ENCODE peak calls at places on chromosomes 13 and 19, in nine cellular contexts. Y, X, S, R, Q, A, Z, I and E are unnamed samples.

GRCh38 chr19:17952041-17952976 is 14.6 kb upstream of the KCNN1 start:
- DNase-seq in Y (no peak), X (no peak), S (peak), R (no peak), Q (no peak), A (no peak), Z (peak), I (no peak), E (no peak)

GRCh38 chr19:35752746-35753350 is 4.0 kb downstream of the HSPB6 start:
- DNase-seq in Y (no peak), X (no peak), S (no peak), R (no peak), Q (no peak), A (no peak), Z (no peak), I (no peak), E (no peak)

GRCh38 chr13:31772231-31772630 is 32.9 kb downstream of the RXFP2 start:
- DNase-seq in Y (no peak), X (no peak), S (no peak), R (no peak), Q (no peak), A (no peak), Z (no peak), I (no peak), E (no peak)

GRCh38 chr13:39575641-39576238 is 27.3 kb downstream of the LHFPL6 start:
- DNase-seq in Y (peak), X (no peak), S (no peak), R (no peak), Q (no peak), A (no peak), Z (no peak), I (no peak), E (no peak)

GRCh38 chr13:79245937-79246574 is 160.0 kb downstream of the RBM26 start:
- DNase-seq in Y (no peak), X (no peak), S (peak), R (no peak), Q (no peak), A (no peak), Z (no peak), I (no peak), E (no peak)

GRCh38 chr13:111370570-111371150 is 50.2 kb downstream of the TEX29 start:
- DNase-seq in Y (no peak), X (no peak), S (no peak), R (no peak), Q (no peak), A (no peak), Z (no peak), I (no peak), E (no peak)

GRCh38 chr13:33642374-33643065 is 175.4 kb upstream of the RFC3 start:
- DNase-seq in Y (peak), X (no peak), S (no peak), R (peak), Q (peak), A (no peak), Z (no peak), I (no peak), E (no peak)

GRCh38 chr19:2462635-2463421 is 6.1 kb upstream of the LMNB2 start:
- DNase-seq in Y (peak), X (peak), S (peak), R (no peak), Q (peak), A (peak), Z (peak), I (peak), E (peak)

GRCh38 chr13:99268822-99269221 is 10.6 kb upstream of the GPR18 start:
- DNase-seq in Y (no peak), X (no peak), S (no peak), R (no peak), Q (no peak), A (no peak), Z (no peak), I (no peak), E (no peak)

GRCh38 chr13:63044617-63045016 is 1629.0 kb upstream of the PCDH20 start:
- DNase-seq in Y (no peak), X (no peak), S (no peak), R (no peak), Q (no peak), A (no peak), Z (no peak), I (no peak), E (no peak)

GRCh38 chr19:1524206-1524971 is 512 bp downstream of the PLK5 start:
- DNase-seq in Y (no peak), X (no peak), S (no peak), R (no peak), Q (no peak), A (no peak), Z (no peak), I (no peak), E (no peak)

DNA sequence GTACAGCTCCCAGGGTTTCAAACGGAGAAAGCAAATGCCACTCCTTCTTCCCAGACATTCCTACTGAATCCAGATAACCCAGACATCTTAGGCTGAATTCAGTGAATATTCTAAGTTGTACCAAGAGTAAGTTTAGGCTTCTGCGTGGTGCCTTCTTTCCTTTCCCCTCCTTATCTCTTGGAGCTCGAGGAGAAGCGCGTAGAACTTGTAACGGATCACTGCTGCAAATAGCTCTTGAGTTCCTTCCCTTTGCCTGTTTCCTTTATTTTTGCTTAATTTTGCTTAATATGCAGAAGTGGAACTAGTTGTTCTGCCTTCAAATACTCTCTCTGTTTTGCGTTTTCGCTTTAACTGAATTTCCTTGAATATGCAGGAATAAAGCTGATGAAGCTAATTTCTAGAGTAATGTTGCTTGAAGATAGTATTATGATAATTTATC is 991 bp downstream of the WDFY2 start:
- DNase-seq in Y (peak), X (peak), S (no peak), R (peak), Q (no peak), A (no peak), Z (no peak), I (no peak), E (peak)
- TF ChIP-seq CTCF in Y (no peak), X (no peak), S (no peak), R (no peak), Q (no peak), A (no peak), Z (no peak), I (no peak), E (no peak)

DNA sequence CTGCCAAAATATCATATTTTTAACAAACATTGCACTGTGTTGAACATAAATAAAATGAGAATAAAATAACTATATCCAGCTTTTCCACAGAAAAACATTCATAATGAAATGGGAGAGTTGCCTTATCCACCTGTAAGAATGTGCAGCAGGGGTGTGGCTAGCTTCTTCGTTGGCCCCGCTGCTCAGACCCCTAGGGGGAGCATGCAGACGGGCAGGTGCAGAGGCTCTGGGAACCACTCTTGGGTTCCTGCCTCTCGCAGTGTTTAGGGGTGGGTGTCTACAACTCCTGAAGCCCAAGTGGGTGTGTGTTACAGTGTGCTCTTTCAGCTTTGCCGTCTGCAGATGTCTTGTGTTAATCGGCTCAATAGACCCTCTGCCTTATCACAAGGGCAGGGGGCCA is 121.7 kb downstream of the SLITRK5 start:
- DNase-seq in Y (no peak), X (no peak), S (peak), R (no peak), Q (no peak), A (peak), Z (no peak), I (no peak), E (no peak)
- TF ChIP-seq CTCF in Y (no peak), X (no peak), S (peak), R (no peak), Q (no peak), A (no peak), Z (no peak), I (no peak), E (no peak)

DNA sequence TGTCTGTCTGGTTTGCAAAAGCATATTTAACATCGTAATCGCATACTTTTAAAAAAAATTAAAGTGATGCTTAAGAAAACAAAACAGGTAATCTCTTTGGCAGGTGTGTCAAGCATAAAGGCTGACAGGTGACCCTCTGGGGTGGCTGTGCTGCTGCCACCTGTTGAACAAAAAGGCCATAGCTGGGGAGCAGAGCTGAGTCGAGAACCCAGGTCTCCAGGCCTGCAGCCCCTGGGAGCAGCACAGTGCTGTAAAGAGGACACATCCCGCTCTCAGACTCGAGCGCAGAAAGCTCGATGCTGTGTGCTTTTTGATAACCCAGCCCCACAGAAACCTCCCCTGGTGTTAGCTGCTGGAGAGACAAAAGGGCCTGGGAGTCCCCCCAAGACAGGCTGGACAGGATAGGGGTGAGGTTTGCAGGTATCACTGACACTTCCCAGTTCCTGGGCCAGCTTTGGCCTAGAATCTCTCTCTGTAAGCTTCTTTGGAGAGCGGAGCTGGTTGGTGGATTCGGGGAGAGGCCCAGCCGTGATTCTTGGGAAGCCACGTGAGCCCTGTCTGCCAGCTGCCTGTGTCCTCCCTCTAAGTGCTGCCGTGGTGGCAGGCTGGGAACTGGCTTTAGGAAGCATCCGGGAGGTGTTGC is 66.9 kb downstream of the C13orf42 start:
- DNase-seq in Y (no peak), X (no peak), S (peak), R (no peak), Q (no peak), A (no peak), Z (no peak), I (no peak), E (no peak)
- TF ChIP-seq CTCF in Y (no peak), X (no peak), S (peak), R (no peak), Q (no peak), A (no peak), Z (no peak), I (no peak), E (no peak)

DNA sequence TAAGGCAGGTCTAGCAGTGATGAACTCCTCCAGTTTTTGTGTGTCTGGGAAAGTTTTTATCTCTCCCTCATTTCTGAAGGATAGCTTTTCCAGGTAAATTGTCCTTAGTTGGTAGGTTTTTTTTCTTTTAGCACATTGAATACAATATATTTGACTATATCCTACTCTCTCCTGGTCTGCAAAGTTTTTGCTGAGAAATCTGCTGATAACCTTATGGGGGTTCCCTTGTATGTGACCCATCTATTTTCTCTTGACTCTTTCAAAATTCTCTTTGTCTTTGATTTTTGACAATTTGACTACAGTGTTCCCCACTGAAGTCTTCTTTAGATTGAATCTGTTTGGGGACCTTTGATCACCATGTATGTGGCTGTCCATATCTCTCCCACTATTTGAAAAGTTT is 42.6 kb upstream of the ZNF507 start:
- DNase-seq in Y (no peak), X (no peak), S (no peak), R (no peak), Q (no peak), A (no peak), Z (no peak), I (no peak), E (no peak)
- TF ChIP-seq CTCF in Y (no peak), X (no peak), S (no peak), R (no peak), Q (no peak), A (no peak), Z (no peak), I (no peak), E (no peak)

GRCh38 chr19:56076413-56076998 is 44.6 kb downstream of the ZNF787 start:
- DNase-seq in Y (peak), X (peak), S (peak), R (no peak), Q (no peak), A (peak), Z (peak), I (peak), E (peak)

GRCh38 chr19:56066152-56067023 is 54.7 kb downstream of the ZNF787 start:
- DNase-seq in Y (peak), X (peak), S (peak), R (no peak), Q (peak), A (peak), Z (peak), I (no peak), E (peak)

GRCh38 chr19:56069642-56070041 is 51.5 kb downstream of the ZNF787 start:
- DNase-seq in Y (no peak), X (no peak), S (no peak), R (no peak), Q (no peak), A (no peak), Z (no peak), I (no peak), E (no peak)

GRCh38 chr19:56071151-56071550 is 49.9 kb downstream of the ZNF787 start:
- DNase-seq in Y (no peak), X (no peak), S (peak), R (no peak), Q (no peak), A (no peak), Z (no peak), I (no peak), E (no peak)
- TF ChIP-seq CTCF in Y (peak), X (peak), S (peak), R (no peak), Q (no peak), A (no peak), Z (no peak), I (peak), E (no peak)

GRCh38 chr13:59394526-59394925 is 769.2 kb downstream of the DIAPH3 start:
- DNase-seq in Y (no peak), X (no peak), S (no peak), R (no peak), Q (no peak), A (no peak), Z (no peak), I (no peak), E (peak)

GRCh38 chr13:59392328-59392727 is 771.4 kb downstream of the DIAPH3 start:
- DNase-seq in Y (no peak), X (no peak), S (no peak), R (no peak), Q (no peak), A (no peak), Z (no peak), I (no peak), E (no peak)

DNA sequence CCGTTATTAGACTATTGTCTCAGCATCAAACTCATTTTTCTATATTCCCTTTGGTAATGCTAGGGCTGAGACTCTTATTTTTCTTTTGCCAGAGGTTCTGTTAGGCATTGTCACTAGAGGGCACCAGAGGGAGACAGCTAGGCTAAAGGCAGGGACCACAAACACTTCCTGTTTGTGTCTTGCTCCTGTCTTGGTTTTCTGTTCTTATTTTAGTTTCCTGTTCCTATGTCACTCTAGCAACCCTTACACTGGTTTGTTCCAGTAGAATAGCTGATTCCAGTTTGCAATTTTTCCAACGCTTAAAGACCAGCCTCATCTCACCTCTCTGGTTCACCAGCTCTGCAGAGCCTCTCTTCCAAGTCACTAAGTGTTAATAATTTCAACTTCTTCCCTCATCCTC is 772.0 kb downstream of the DIAPH3 start:
- DNase-seq in Y (peak), X (peak), S (peak), R (peak), Q (peak), A (no peak), Z (peak), I (no peak), E (peak)
- TF ChIP-seq CTCF in Y (peak), X (peak), S (peak), R (peak), Q (peak), A (peak), Z (peak), I (peak), E (peak)

GRCh38 chr19:29889702-29890101 is 52.3 kb upstream of the URI1 start:
- DNase-seq in Y (no peak), X (no peak), S (no peak), R (no peak), Q (no peak), A (no peak), Z (no peak), I (no peak), E (no peak)

GRCh38 chr19:29886535-29886934 is 55.5 kb upstream of the URI1 start:
- DNase-seq in Y (no peak), X (no peak), S (no peak), R (no peak), Q (no peak), A (no peak), Z (no peak), I (no peak), E (no peak)

GRCh38 chr19:29884466-29884865 is 57.6 kb upstream of the URI1 start:
- DNase-seq in Y (no peak), X (no peak), S (no peak), R (no peak), Q (no peak), A (no peak), Z (no peak), I (no peak), E (no peak)

GRCh38 chr19:29890392-29890791 is 51.6 kb upstream of the URI1 start:
- DNase-seq in Y (no peak), X (no peak), S (no peak), R (no peak), Q (no peak), A (no peak), Z (no peak), I (no peak), E (no peak)

DNA sequence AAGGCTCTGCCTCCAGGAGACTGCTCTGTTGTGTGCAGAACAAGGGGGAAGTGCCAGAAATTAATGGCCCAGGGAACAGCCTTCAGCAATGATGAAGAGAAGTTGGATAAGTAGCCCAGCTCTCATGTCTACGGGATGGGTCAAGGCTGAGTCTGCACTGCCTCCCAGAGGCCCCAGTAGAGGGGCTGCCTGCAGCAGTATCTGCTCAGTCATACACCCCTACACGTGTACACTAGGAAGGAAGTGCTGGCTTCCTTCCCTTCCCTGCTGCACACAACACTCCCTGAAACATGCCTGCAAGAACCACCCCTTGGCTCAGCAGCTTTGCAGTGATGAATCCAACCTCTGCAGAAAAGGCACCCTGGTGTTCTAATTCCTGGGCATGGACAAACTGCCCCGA is 54.5 kb upstream of the URI1 start:
- DNase-seq in Y (peak), X (no peak), S (no peak), R (peak), Q (peak), A (no peak), Z (no peak), I (no peak), E (peak)
- TF ChIP-seq CTCF in Y (no peak), X (no peak), S (no peak), R (no peak), Q (peak), A (no peak), Z (no peak), I (no peak), E (no peak)

GRCh38 chr13:66623129-66623528 is 607.0 kb downstream of the PCDH9 start:
- DNase-seq in Y (no peak), X (no peak), S (no peak), R (no peak), Q (no peak), A (no peak), Z (no peak), I (no peak), E (no peak)

GRCh38 chr13:66617786-66618185 is 612.4 kb downstream of the PCDH9 start:
- DNase-seq in Y (no peak), X (no peak), S (peak), R (no peak), Q (no peak), A (no peak), Z (no peak), I (no peak), E (no peak)

GRCh38 chr13:66612983-66613382 is 617.2 kb downstream of the PCDH9 start:
- DNase-seq in Y (no peak), X (no peak), S (peak), R (no peak), Q (no peak), A (no peak), Z (no peak), I (no peak), E (no peak)

GRCh38 chr13:66624302-66624701 is 605.8 kb downstream of the PCDH9 start:
- DNase-seq in Y (no peak), X (no peak), S (no peak), R (no peak), Q (no peak), A (no peak), Z (no peak), I (no peak), E (no peak)

GRCh38 chr13:66618702-66619101 is 611.4 kb downstream of the PCDH9 start:
- DNase-seq in Y (peak), X (no peak), S (peak), R (no peak), Q (no peak), A (no peak), Z (no peak), I (peak), E (peak)
- TF ChIP-seq CTCF in Y (peak), X (peak), S (no peak), R (no peak), Q (no peak), A (no peak), Z (peak), I (peak), E (peak)